ENCODE peak calls at places on chromosomes 4 and X, in eight cellular contexts. One of them, this sample, is unnamed.

GRCh38 chr4:23171971-23172370 is 479.2 kb downstream of the GBA3 start:
- DNase-seq in transverse colon: no peak
- DNase-seq in suprapubic skin: no peak
- DNase-seq in HCT116: no peak
- DNase-seq in lower leg skin: no peak
- DNase-seq in sigmoid colon: no peak
- DNase-seq in uterus: no peak
- DNase-seq in heart left ventricle: no peak
- DNase-seq in this sample: no peak

GRCh38 chr4:39970559-39971270 is 7.0 kb downstream of the PDS5A start:
- DNase-seq in transverse colon: no peak
- DNase-seq in suprapubic skin: no peak
- DNase-seq in HCT116: peak
- DNase-seq in lower leg skin: no peak
- DNase-seq in sigmoid colon: no peak
- DNase-seq in uterus: no peak
- DNase-seq in heart left ventricle: no peak
- DNase-seq in this sample: no peak

GRCh38 chr4:5940470-5941203 is 47.8 kb upstream of the CRMP1 start:
- DNase-seq in transverse colon: no peak
- DNase-seq in suprapubic skin: no peak
- DNase-seq in HCT116: peak
- DNase-seq in lower leg skin: no peak
- DNase-seq in sigmoid colon: peak
- DNase-seq in uterus: no peak
- DNase-seq in heart left ventricle: no peak
- DNase-seq in this sample: peak

GRCh38 chr4:95122001-95122400 is 364.2 kb downstream of the BMPR1B start:
- DNase-seq in transverse colon: no peak
- DNase-seq in suprapubic skin: no peak
- DNase-seq in HCT116: no peak
- DNase-seq in lower leg skin: no peak
- DNase-seq in sigmoid colon: no peak
- DNase-seq in uterus: no peak
- DNase-seq in heart left ventricle: no peak
- DNase-seq in this sample: no peak

GRCh38 chrX:76253432-76253831 is 80.6 kb downstream of the PBDC1 start:
- DNase-seq in transverse colon: peak
- DNase-seq in suprapubic skin: no peak
- DNase-seq in HCT116: peak
- DNase-seq in lower leg skin: no peak
- DNase-seq in sigmoid colon: no peak
- DNase-seq in uterus: peak
- DNase-seq in heart left ventricle: no peak
- DNase-seq in this sample: no peak

GRCh38 chr4:88516746-88517145 is 6.8 kb downstream of the PYURF start:
- DNase-seq in transverse colon: no peak
- DNase-seq in suprapubic skin: no peak
- DNase-seq in HCT116: no peak
- DNase-seq in lower leg skin: no peak
- DNase-seq in sigmoid colon: no peak
- DNase-seq in uterus: no peak
- DNase-seq in heart left ventricle: no peak
- DNase-seq in this sample: no peak

GRCh38 chrX:8364369-8365141 is 100.1 kb upstream of the VCX3B start:
- DNase-seq in transverse colon: no peak
- DNase-seq in suprapubic skin: no peak
- DNase-seq in HCT116: no peak
- DNase-seq in lower leg skin: no peak
- DNase-seq in sigmoid colon: no peak
- DNase-seq in uterus: no peak
- DNase-seq in heart left ventricle: peak
- DNase-seq in this sample: no peak

GRCh38 chr4:56371426-56372220 is 15.7 kb downstream of the AASDH start:
- DNase-seq in transverse colon: no peak
- DNase-seq in suprapubic skin: no peak
- DNase-seq in HCT116: no peak
- DNase-seq in lower leg skin: no peak
- DNase-seq in sigmoid colon: no peak
- DNase-seq in uterus: no peak
- DNase-seq in heart left ventricle: no peak
- DNase-seq in this sample: no peak

GRCh38 chr4:6453688-6453990 is 18.8 kb downstream of the PPP2R2C start:
- DNase-seq in transverse colon: no peak
- DNase-seq in suprapubic skin: no peak
- DNase-seq in HCT116: no peak
- DNase-seq in lower leg skin: no peak
- DNase-seq in sigmoid colon: no peak
- DNase-seq in uterus: no peak
- DNase-seq in heart left ventricle: no peak
- DNase-seq in this sample: peak

GRCh38 chr4:141459020-141459419 is 177.4 kb upstream of the IL15 start:
- DNase-seq in transverse colon: no peak
- DNase-seq in suprapubic skin: no peak
- DNase-seq in HCT116: no peak
- DNase-seq in lower leg skin: no peak
- DNase-seq in sigmoid colon: no peak
- DNase-seq in uterus: no peak
- DNase-seq in heart left ventricle: no peak
- DNase-seq in this sample: no peak

GRCh38 chrX:109487640-109488039 is 5.8 kb upstream of the GUCY2F start:
- DNase-seq in transverse colon: no peak
- DNase-seq in suprapubic skin: no peak
- DNase-seq in HCT116: no peak
- DNase-seq in lower leg skin: no peak
- DNase-seq in sigmoid colon: no peak
- DNase-seq in uterus: no peak
- DNase-seq in heart left ventricle: no peak
- DNase-seq in this sample: no peak

GRCh38 chr4:37737456-37737855 is 51.3 kb upstream of the RELL1 start:
- DNase-seq in transverse colon: no peak
- DNase-seq in suprapubic skin: no peak
- DNase-seq in HCT116: no peak
- DNase-seq in lower leg skin: no peak
- DNase-seq in sigmoid colon: no peak
- DNase-seq in uterus: no peak
- DNase-seq in heart left ventricle: no peak
- DNase-seq in this sample: no peak

GRCh38 chrX:108397627-108398392 is 40.4 kb downstream of the COL4A6 start:
- DNase-seq in transverse colon: no peak
- DNase-seq in suprapubic skin: no peak
- DNase-seq in HCT116: no peak
- DNase-seq in lower leg skin: no peak
- DNase-seq in sigmoid colon: no peak
- DNase-seq in uterus: no peak
- DNase-seq in heart left ventricle: no peak
- DNase-seq in this sample: no peak

GRCh38 chr4:16031554-16032381 is 52.1 kb downstream of the PROM1 start:
- DNase-seq in transverse colon: no peak
- DNase-seq in suprapubic skin: no peak
- DNase-seq in HCT116: no peak
- DNase-seq in lower leg skin: no peak
- DNase-seq in sigmoid colon: no peak
- DNase-seq in uterus: no peak
- DNase-seq in heart left ventricle: no peak
- DNase-seq in this sample: no peak

GRCh38 chr4:54852061-54852460 is 194.3 kb downstream of the KIT start:
- DNase-seq in transverse colon: no peak
- DNase-seq in suprapubic skin: no peak
- DNase-seq in HCT116: no peak
- DNase-seq in lower leg skin: no peak
- DNase-seq in sigmoid colon: no peak
- DNase-seq in uterus: no peak
- DNase-seq in heart left ventricle: no peak
- DNase-seq in this sample: no peak

GRCh38 chr4:188941524-188942109 is 802.4 kb downstream of the TRIML1 start:
- DNase-seq in transverse colon: no peak
- DNase-seq in suprapubic skin: no peak
- DNase-seq in HCT116: peak
- DNase-seq in lower leg skin: no peak
- DNase-seq in sigmoid colon: no peak
- DNase-seq in uterus: no peak
- DNase-seq in heart left ventricle: no peak
- DNase-seq in this sample: no peak

GRCh38 chr4:117771647-117772337 is 262.5 kb upstream of the NDST3 start:
- DNase-seq in transverse colon: no peak
- DNase-seq in suprapubic skin: no peak
- DNase-seq in HCT116: peak
- DNase-seq in lower leg skin: no peak
- DNase-seq in sigmoid colon: no peak
- DNase-seq in uterus: no peak
- DNase-seq in heart left ventricle: no peak
- DNase-seq in this sample: no peak

GRCh38 chrX:154012336-154012991 is 7.2 kb downstream of the IRAK1 start:
- DNase-seq in transverse colon: no peak
- DNase-seq in suprapubic skin: no peak
- DNase-seq in HCT116: no peak
- DNase-seq in lower leg skin: no peak
- DNase-seq in sigmoid colon: no peak
- DNase-seq in uterus: no peak
- DNase-seq in heart left ventricle: no peak
- DNase-seq in this sample: no peak
- H3K4me3 ChIP-seq in transverse colon: no peak
- H3K4me3 ChIP-seq in suprapubic skin: no peak
- H3K4me3 ChIP-seq in HCT116: no peak
- H3K4me3 ChIP-seq in lower leg skin: no peak
- H3K4me3 ChIP-seq in sigmoid colon: no peak
- H3K4me3 ChIP-seq in uterus: no peak
- H3K4me3 ChIP-seq in heart left ventricle: no peak
- H3K4me3 ChIP-seq in this sample: no peak

GRCh38 chr4:150722908-150723362 is 141.0 kb downstream of the MAB21L2 start:
- DNase-seq in transverse colon: peak
- DNase-seq in suprapubic skin: peak
- DNase-seq in HCT116: no peak
- DNase-seq in lower leg skin: peak
- DNase-seq in sigmoid colon: peak
- DNase-seq in uterus: peak
- DNase-seq in heart left ventricle: peak
- DNase-seq in this sample: no peak
- TF ChIP-seq POLR2A in transverse colon: peak
- TF ChIP-seq POLR2A in suprapubic skin: no peak
- TF ChIP-seq POLR2A in HCT116: no peak
- TF ChIP-seq POLR2A in lower leg skin: no peak
- TF ChIP-seq POLR2A in sigmoid colon: no peak
- TF ChIP-seq POLR2A in uterus: no peak
- TF ChIP-seq POLR2A in heart left ventricle: no peak
- TF ChIP-seq POLR2A in this sample: no peak

GRCh38 chr4:73743825-73744602 is 3.6 kb downstream of the CXCL8 start:
- DNase-seq in transverse colon: no peak
- DNase-seq in suprapubic skin: no peak
- DNase-seq in HCT116: no peak
- DNase-seq in lower leg skin: no peak
- DNase-seq in sigmoid colon: no peak
- DNase-seq in uterus: no peak
- DNase-seq in heart left ventricle: no peak
- DNase-seq in this sample: no peak

GRCh38 chr4:73735231-73735630 is 5.1 kb upstream of the CXCL8 start:
- DNase-seq in transverse colon: no peak
- DNase-seq in suprapubic skin: no peak
- DNase-seq in HCT116: no peak
- DNase-seq in lower leg skin: no peak
- DNase-seq in sigmoid colon: no peak
- DNase-seq in uterus: no peak
- DNase-seq in heart left ventricle: no peak
- DNase-seq in this sample: no peak

GRCh38 chr4:73741140-73741749 is 876 bp downstream of the CXCL8 start:
- DNase-seq in transverse colon: no peak
- DNase-seq in suprapubic skin: no peak
- DNase-seq in HCT116: no peak
- DNase-seq in lower leg skin: no peak
- DNase-seq in sigmoid colon: no peak
- DNase-seq in uterus: no peak
- DNase-seq in heart left ventricle: no peak
- DNase-seq in this sample: no peak

GRCh38 chr4:73742776-73743175 is 2.4 kb downstream of the CXCL8 start:
- DNase-seq in transverse colon: no peak
- DNase-seq in suprapubic skin: no peak
- DNase-seq in HCT116: no peak
- DNase-seq in lower leg skin: no peak
- DNase-seq in sigmoid colon: no peak
- DNase-seq in uterus: no peak
- DNase-seq in heart left ventricle: no peak
- DNase-seq in this sample: no peak

DNA sequence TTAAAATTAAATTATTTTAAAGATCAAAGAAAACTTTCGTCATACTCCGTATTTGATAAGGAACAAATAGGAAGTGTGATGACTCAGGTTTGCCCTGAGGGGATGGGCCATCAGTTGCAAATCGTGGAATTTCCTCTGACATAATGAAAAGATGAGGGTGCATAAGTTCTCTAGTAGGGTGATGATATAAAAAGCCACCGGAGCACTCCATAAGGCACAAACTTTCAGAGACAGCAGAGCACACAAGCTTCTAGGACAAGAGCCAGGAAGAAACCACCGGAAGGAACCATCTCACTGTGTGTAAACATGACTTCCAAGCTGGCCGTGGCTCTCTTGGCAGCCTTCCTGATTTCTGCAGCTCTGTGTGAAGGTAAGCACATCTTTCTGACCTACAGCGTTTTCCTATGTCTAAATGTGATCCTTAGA is at the start of gene CXCL8:
- DNase-seq in transverse colon: peak
- DNase-seq in suprapubic skin: no peak
- DNase-seq in HCT116: peak
- DNase-seq in lower leg skin: peak
- DNase-seq in sigmoid colon: peak
- DNase-seq in uterus: no peak
- DNase-seq in heart left ventricle: peak
- DNase-seq in this sample: no peak
- H3K4me3 ChIP-seq in transverse colon: peak
- H3K4me3 ChIP-seq in suprapubic skin: no peak
- H3K4me3 ChIP-seq in HCT116: peak
- H3K4me3 ChIP-seq in lower leg skin: no peak
- H3K4me3 ChIP-seq in sigmoid colon: no peak
- H3K4me3 ChIP-seq in uterus: no peak
- H3K4me3 ChIP-seq in heart left ventricle: no peak
- H3K4me3 ChIP-seq in this sample: no peak

GRCh38 chr4:70449220-70449619 is 22.8 kb upstream of the MUC7 start:
- DNase-seq in transverse colon: no peak
- DNase-seq in suprapubic skin: no peak
- DNase-seq in HCT116: no peak
- DNase-seq in lower leg skin: no peak
- DNase-seq in sigmoid colon: no peak
- DNase-seq in uterus: no peak
- DNase-seq in heart left ventricle: no peak
- DNase-seq in this sample: no peak

GRCh38 chr4:70452946-70453345 is 19.1 kb upstream of the MUC7 start:
- DNase-seq in transverse colon: no peak
- DNase-seq in suprapubic skin: no peak
- DNase-seq in HCT116: no peak
- DNase-seq in lower leg skin: no peak
- DNase-seq in sigmoid colon: no peak
- DNase-seq in uterus: no peak
- DNase-seq in heart left ventricle: no peak
- DNase-seq in this sample: no peak
- TF ChIP-seq POLR2A in transverse colon: no peak
- TF ChIP-seq POLR2A in suprapubic skin: no peak
- TF ChIP-seq POLR2A in HCT116: no peak
- TF ChIP-seq POLR2A in lower leg skin: no peak
- TF ChIP-seq POLR2A in sigmoid colon: no peak
- TF ChIP-seq POLR2A in uterus: no peak
- TF ChIP-seq POLR2A in heart left ventricle: no peak
- TF ChIP-seq POLR2A in this sample: no peak

This sample was measured in spleen.